ENCODE peak calls at places on chromosomes 13 and 19, in four cellular contexts. X is endothelial cell of umbilical vein, V is K562, B is GM12878. J is an unnamed sample.

GRCh38 chr19:3599776-3600183 is 6.9 kb downstream of the TBXA2R start:
- DNase-seq in X (no peak), V (peak), B (no peak), J (no peak)

GRCh38 chr13:41742917-41743552 is 217.9 kb downstream of the VWA8 start:
- DNase-seq in X (no peak), V (no peak), B (no peak), J (no peak)

GRCh38 chr13:112066624-112067004 is 335 bp upstream of the SOX1 start:
- DNase-seq in X (no peak), V (no peak), B (no peak), J (no peak)

GRCh38 chr13:57630661-57631606 is 610 bp upstream of the PCDH17 start:
- DNase-seq in X (peak), V (no peak), B (no peak), J (no peak)

GRCh38 chr13:107099661-107100060 is 531.7 kb upstream of the ARGLU1 start:
- DNase-seq in X (no peak), V (no peak), B (no peak), J (peak)

GRCh38 chr13:97109256-97109655 is 112.9 kb upstream of the MBNL2 start:
- DNase-seq in X (no peak), V (no peak), B (no peak), J (no peak)

GRCh38 chr13:97318532-97318931 is 96.4 kb downstream of the MBNL2 start:
- DNase-seq in X (no peak), V (no peak), B (no peak), J (peak)

GRCh38 chr19:39199025-39199424 is 2.3 kb downstream of the NCCRP1 start:
- DNase-seq in X (peak), V (no peak), B (no peak), J (peak)

GRCh38 chr19:12841094-12841493 is 2.8 kb downstream of the MAST1 start:
- DNase-seq in X (no peak), V (peak), B (no peak), J (peak)

GRCh38 chr13:31675521-31675953 is 63.8 kb upstream of the RXFP2 start:
- DNase-seq in X (no peak), V (no peak), B (no peak), J (no peak)

GRCh38 chr13:46553521-46553885 is 533 bp downstream of the LRCH1 start:
- DNase-seq in X (no peak), V (peak), B (no peak), J (no peak)

GRCh38 chr19:53908933-53909415 is at the start of gene CACNG7:
- DNase-seq in X (no peak), V (no peak), B (no peak), J (no peak)

GRCh38 chr13:112965573-112966115 is 3.4 kb upstream of the MCF2L start:
- DNase-seq in X (no peak), V (no peak), B (no peak), J (no peak)

GRCh38 chr19:41219924-41220567 is 1.0 kb downstream of the AXL start:
- DNase-seq in X (no peak), V (peak), B (no peak), J (peak)

GRCh38 chr13:40439928-40440327 is 226.5 kb downstream of the FOXO1 start:
- DNase-seq in X (no peak), V (no peak), B (no peak), J (no peak)

GRCh38 chr13:80249906-80250513 is 90.9 kb downstream of the SPRY2 start:
- DNase-seq in X (peak), V (no peak), B (no peak), J (no peak)

GRCh38 chr19:45881909-45882528 is 3.9 kb downstream of the IRF2BP1 start:
- DNase-seq in X (no peak), V (peak), B (no peak), J (no peak)

GRCh38 chr13:22757530-22758120 is 423.2 kb upstream of the SGCG start:
- DNase-seq in X (no peak), V (no peak), B (no peak), J (peak)

GRCh38 chr13:71290963-71291937 is 575.8 kb downstream of the DACH1 start:
- DNase-seq in X (peak), V (no peak), B (peak), J (peak)

GRCh38 chr19:29505034-29505824 is 20.6 kb upstream of the VSTM2B start:
- DNase-seq in X (no peak), V (no peak), B (no peak), J (no peak)

GRCh38 chr13:99104396-99104795 is 96.3 kb upstream of the UBAC2 start:
- DNase-seq in X (no peak), V (no peak), B (no peak), J (no peak)

GRCh38 chr13:87671824-87672603 is 843 bp downstream of the SLITRK5 start:
- DNase-seq in X (no peak), V (no peak), B (no peak), J (no peak)

DNA sequence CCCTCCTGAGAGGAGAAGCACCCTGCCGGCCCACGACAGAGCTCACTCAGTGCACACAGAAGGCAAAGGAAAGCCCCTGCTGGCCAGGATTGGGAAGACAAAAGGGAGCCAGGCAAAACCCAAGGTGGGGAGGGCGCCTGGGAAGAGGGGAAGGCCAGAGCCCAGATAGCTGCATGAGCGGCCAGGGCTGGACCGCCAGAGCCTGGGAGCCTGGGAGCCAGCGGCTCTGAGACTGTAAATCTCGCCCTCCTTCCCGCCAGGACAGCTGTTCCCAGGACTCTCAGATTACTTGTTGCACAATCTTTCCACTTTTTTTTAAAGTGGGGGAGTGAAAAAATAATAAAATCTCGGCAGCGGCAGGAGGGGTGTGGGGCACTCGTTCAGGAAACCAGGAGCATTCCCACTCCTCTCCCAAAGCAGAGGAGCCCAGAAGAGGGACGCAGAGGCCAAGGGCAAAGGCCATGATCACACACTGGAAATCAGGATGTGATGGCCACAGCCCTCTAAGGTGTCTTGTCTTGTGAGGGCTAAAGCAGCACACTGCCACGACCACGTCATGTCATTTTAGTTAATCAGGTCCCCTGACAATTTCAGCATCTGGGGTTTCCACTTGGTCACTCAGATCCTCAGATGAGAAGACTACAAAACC is 19.6 kb upstream of the EPHX3 start:
- DNase-seq in X (peak), V (peak), B (no peak), J (peak)
- TF ChIP-seq FOS in X (no peak), V (no peak), B (no peak), J (peak)

GRCh38 chr13:35976126-35976525 is 155.1 kb downstream of the DCLK1 start:
- DNase-seq in X (no peak), V (no peak), B (no peak), J (no peak)

GRCh38 chr13:35979378-35979911 is 151.7 kb downstream of the DCLK1 start:
- DNase-seq in X (peak), V (no peak), B (no peak), J (peak)

GRCh38 chr13:35983206-35983605 is 148.0 kb downstream of the DCLK1 start:
- DNase-seq in X (no peak), V (no peak), B (no peak), J (no peak)

GRCh38 chr13:35984287-35984686 is 146.9 kb downstream of the DCLK1 start:
- DNase-seq in X (no peak), V (no peak), B (no peak), J (no peak)

DNA sequence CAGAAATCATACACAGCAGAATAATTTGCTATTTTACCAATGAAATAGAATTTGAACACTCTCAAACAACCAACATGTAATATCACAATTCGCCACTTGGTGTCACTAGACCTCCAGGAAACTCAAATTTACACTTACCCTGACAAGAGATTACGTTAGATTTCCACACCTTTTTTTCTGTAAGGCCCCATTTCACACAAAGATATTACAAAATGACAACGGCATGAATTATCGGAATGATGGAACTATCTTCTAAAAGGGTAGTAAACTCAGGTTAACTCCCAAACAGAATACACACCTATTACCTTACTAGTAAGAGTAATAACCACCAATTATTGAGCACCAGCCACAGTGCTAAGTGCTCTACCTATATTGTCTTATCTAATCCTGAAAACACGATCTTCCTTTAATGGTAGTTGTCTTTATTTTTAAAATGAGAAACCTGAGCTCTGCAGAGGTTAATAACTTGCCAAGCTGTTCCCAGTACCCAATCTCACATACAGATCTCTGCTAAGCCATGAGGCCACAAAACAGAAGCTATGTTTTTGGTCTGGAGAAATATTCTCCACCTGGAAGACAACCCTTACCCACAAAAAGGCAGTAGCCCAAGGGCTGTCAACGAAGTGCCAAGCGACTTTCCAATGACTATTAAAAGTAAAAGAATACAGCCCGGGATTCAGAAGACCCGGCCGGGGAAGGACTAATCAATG is 152.4 kb downstream of the DCLK1 start:
- DNase-seq in X (peak), V (peak), B (no peak), J (peak)
- TF ChIP-seq FOS in X (no peak), V (no peak), B (no peak), J (no peak)

DNA sequence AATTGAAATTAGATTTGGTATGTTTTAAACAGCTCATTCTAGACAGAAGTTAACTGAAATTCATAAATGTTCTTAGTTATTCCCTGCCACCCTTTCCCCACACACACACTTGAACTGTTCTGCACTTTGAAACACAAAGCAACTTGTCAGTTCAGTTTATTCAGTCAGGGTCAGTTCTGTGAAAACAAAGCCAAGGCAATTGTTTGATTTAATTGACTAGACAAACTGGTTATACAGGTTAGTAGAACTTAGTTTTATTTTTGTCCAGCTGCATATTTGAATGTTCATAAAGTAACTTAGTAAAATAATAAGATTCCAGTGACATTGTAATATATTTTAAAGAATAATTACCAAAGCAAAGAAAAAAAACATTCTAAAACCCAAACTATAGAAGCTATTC is 98.3 kb upstream of the KLF5 start:
- DNase-seq in X (no peak), V (no peak), B (no peak), J (no peak)
- TF ChIP-seq FOS in X (no peak), V (no peak), B (no peak), J (no peak)

DNA sequence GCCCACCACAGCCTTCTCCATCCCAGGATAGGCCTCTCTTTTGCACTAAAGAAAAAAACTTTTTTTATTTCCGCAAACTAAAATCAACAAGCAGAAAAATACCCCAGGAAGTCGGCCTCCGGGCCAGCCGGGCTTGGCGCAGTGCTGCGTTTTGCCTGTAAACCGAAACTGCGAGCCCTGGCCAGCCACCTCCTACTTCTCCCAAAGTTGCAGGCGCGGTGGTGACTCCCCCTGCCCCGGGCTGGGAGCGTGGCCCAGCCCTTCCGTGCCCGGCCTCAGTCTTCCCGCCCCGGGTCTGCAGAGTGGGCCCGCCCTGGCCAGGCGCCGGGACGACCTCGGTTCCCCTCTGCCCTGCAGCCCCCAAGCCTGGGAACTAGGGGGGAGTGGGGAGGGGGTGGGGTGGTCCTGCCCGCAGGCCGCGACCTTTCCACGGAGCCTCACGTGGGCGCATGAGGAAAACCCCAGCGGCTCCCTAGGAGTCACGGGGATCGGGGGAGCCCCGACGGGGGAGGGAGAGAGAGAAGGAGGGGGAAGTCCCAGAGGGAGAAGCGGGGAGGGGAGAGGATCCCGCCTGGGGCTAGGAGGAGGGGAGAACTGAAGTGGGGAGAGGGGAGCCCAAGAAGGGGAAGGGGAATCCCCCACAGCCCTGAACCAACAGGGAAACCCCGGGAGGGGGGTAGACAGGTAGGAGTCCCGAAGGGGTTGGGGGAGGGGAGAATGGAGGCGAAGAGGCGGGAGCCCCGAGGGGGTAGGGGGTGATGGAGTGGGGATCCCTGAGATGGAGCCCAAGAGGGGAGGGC is 3.0 kb downstream of the GADD45B start:
- DNase-seq in X (peak), V (no peak), B (no peak), J (peak)
- TF ChIP-seq FOS in X (no peak), V (no peak), B (no peak), J (no peak)

DNA sequence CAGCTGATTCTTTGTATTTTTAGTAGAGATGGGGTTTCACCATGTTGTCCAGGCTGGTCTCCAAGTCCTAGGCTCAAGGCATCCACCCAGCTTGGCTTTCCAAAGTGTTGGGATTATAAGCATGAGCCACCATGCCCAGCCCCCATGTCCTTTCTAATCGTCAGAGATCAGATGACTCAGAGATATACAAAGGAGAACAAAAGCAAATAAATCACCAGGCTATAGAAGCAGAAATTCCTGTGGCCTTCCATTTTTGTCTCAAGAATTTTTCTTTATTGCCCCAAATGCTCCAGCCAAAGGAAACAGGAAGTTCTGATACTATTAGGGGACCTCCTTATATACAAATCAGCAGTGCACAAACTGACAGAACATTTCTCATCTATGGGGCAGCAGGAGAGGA is 207.8 kb downstream of the RFC3 start:
- DNase-seq in X (peak), V (no peak), B (no peak), J (peak)
- TF ChIP-seq FOS in X (peak), V (no peak), B (no peak), J (no peak)

J was measured in IMR-90.